ENCODE peak calls at places on chromosomes 6 and 20, in five cellular contexts. V is neuronal stem cell; E is thoracic aorta; A is transverse colon; B is CD8-positive, alpha-beta memory T cell. S is an unnamed sample. For H3K4me1, the result is how much of the 10 kb centered on the place peaks cover.

GRCh38 chr6:11232177-11232967 is at the start of gene NEDD9:
- DNase-seq in V (peak), E (peak), A (peak), B (peak), S (peak)

GRCh38 chr6:98586163-98586562 is 248.2 kb upstream of the POU3F2 start:
- DNase-seq in V (no peak), E (no peak), A (no peak), B (no peak), S (no peak)

GRCh38 chr6:69138893-69139494 is 503.9 kb downstream of the ADGRB3 start:
- DNase-seq in V (no peak), E (no peak), A (no peak), B (no peak), S (no peak)

GRCh38 chr6:28580484-28580883 is 54.8 kb downstream of the GPX5 start:
- DNase-seq in V (no peak), E (no peak), A (no peak), B (no peak), S (no peak)

GRCh38 chr20:23049933-23050838 is 714 bp upstream of the THBD start:
- DNase-seq in V (peak), E (no peak), A (no peak), B (no peak), S (no peak)

GRCh38 chr6:94071835-94072234 is 652.5 kb upstream of the EPHA7 start:
- DNase-seq in V (no peak), E (no peak), A (no peak), B (no peak), S (peak)

GRCh38 chr20:46681032-46681854 is 8.0 kb downstream of the TP53RK start:
- DNase-seq in V (peak), E (no peak), A (peak), B (peak), S (peak)

GRCh38 chr20:549720-550496 is 6.3 kb upstream of the CSNK2A1 start:
- DNase-seq in V (no peak), E (no peak), A (no peak), B (no peak), S (no peak)

GRCh38 chr6:154763650-154764049 is 30.4 kb downstream of the SCAF8 start:
- DNase-seq in V (no peak), E (no peak), A (no peak), B (no peak), S (no peak)

GRCh38 chr6:80477591-80478370 is 371.3 kb downstream of the BCKDHB start:
- DNase-seq in V (no peak), E (no peak), A (no peak), B (no peak), S (no peak)

GRCh38 chr20:53947501-53948195 is 122.7 kb downstream of the BCAS1 start:
- DNase-seq in V (no peak), E (no peak), A (no peak), B (no peak), S (no peak)

GRCh38 chr6:82818727-82819126 is 246.9 kb downstream of the UBE3D start:
- DNase-seq in V (no peak), E (no peak), A (no peak), B (no peak), S (no peak)

GRCh38 chr6:133741375-133741861 is 147.5 kb upstream of the TCF21 start:
- DNase-seq in V (peak), E (no peak), A (no peak), B (no peak), S (peak)

GRCh38 chr6:36039113-36039512 is 11.5 kb downstream of the MAPK14 start:
- DNase-seq in V (no peak), E (no peak), A (no peak), B (no peak), S (no peak)

GRCh38 chr6:159125977-159126376 is 43.2 kb upstream of the FNDC1 start:
- DNase-seq in V (no peak), E (no peak), A (no peak), B (no peak), S (peak)

GRCh38 chr6:143232849-143233248 is 172.2 kb downstream of the AIG1 start:
- DNase-seq in V (peak), E (no peak), A (peak), B (no peak), S (peak)

GRCh38 chr6:30327232-30327746 is 562 bp downstream of the TRIM39 start:
- DNase-seq in V (no peak), E (no peak), A (no peak), B (no peak), S (no peak)

GRCh38 chr6:145633981-145634627 is 101.2 kb downstream of the EPM2A start:
- DNase-seq in V (peak), E (no peak), A (peak), B (peak), S (peak)

GRCh38 chr20:36737183-36737499 is 8.7 kb downstream of the NDRG3 start:
- DNase-seq in V (no peak), E (no peak), A (no peak), B (no peak), S (no peak)

GRCh38 chr20:59435496-59435895 is 135.1 kb downstream of the EDN3 start:
- DNase-seq in V (no peak), E (no peak), A (no peak), B (no peak), S (no peak)

GRCh38 chr20:9440891-9441290 is 73.5 kb upstream of the LAMP5 start:
- DNase-seq in V (no peak), E (no peak), A (no peak), B (no peak), S (no peak)

GRCh38 chr20:42277203-42277602 is 659.0 kb upstream of the CHD6 start:
- DNase-seq in V (no peak), E (no peak), A (no peak), B (no peak), S (no peak)

GRCh38 chr6:41937881-41938574 is 3.6 kb downstream of the CCND3 start:
- DNase-seq in V (no peak), E (no peak), A (no peak), B (peak), S (peak)

GRCh38 chr20:33945391-33946079 is 48.2 kb upstream of the RALY start:
- DNase-seq in V (no peak), E (no peak), A (no peak), B (no peak), S (no peak)

GRCh38 chr6:21748343-21749063 is 155.0 kb downstream of the SOX4 start:
- DNase-seq in V (no peak), E (no peak), A (no peak), B (no peak), S (peak)

GRCh38 chr20:35287509-35288324 is 3.1 kb upstream of the EIF6 start:
- DNase-seq in V (no peak), E (no peak), A (no peak), B (no peak), S (no peak)

GRCh38 chr6:27902335-27903314 is 9.6 kb downstream of the OR2B2 start:
- DNase-seq in V (peak), E (no peak), A (peak), B (peak), S (peak)

GRCh38 chr6:90975741-90976140 is 388.9 kb upstream of the MAP3K7 start:
- DNase-seq in V (no peak), E (no peak), A (no peak), B (no peak), S (no peak)

GRCh38 chr6:142802124-142802523 is 142.9 kb downstream of the HIVEP2 start:
- DNase-seq in V (no peak), E (no peak), A (no peak), B (no peak), S (peak)

GRCh38 chr20:52833901-52834300 is 138.3 kb upstream of the TSHZ2 start:
- DNase-seq in V (no peak), E (no peak), A (no peak), B (no peak), S (no peak)

GRCh38 chr6:37785688-37786270 is 33.7 kb upstream of the ZFAND3 start:
- DNase-seq in V (no peak), E (no peak), A (no peak), B (no peak), S (no peak)

GRCh38 chr20:49646126-49646525 is 67.6 kb downstream of the B4GALT5 start:
- DNase-seq in V (no peak), E (no peak), A (no peak), B (no peak), S (no peak)

GRCh38 chr6:39906318-39906761 is 27.9 kb downstream of the MOCS1 start:
- DNase-seq in V (no peak), E (no peak), A (no peak), B (no peak), S (no peak)

GRCh38 chr20:35277531-35278395 is at the start of gene MMP24OS:
- DNase-seq in V (peak), E (peak), A (peak), B (peak), S (peak)

GRCh38 chr6:134216304-134217029 is 101.4 kb downstream of the SGK1 start:
- DNase-seq in V (no peak), E (no peak), A (no peak), B (no peak), S (no peak)

GRCh38 chr6:30325873-30326445 is 768 bp upstream of the TRIM39 start:
- DNase-seq in V (peak), E (no peak), A (no peak), B (peak), S (peak)

GRCh38 chr6:5663256-5663655 is 343.5 kb downstream of the NRN1 start:
- DNase-seq in V (no peak), E (no peak), A (no peak), B (no peak), S (no peak)

GRCh38 chr6:132067286-132067685 is 116.1 kb upstream of the CCN2 start:
- DNase-seq in V (no peak), E (no peak), A (no peak), B (no peak), S (no peak)

GRCh38 chr6:131946992-131947955 is 3.9 kb downstream of the CCN2 start:
- DNase-seq in V (no peak), E (no peak), A (no peak), B (no peak), S (no peak)

DNA sequence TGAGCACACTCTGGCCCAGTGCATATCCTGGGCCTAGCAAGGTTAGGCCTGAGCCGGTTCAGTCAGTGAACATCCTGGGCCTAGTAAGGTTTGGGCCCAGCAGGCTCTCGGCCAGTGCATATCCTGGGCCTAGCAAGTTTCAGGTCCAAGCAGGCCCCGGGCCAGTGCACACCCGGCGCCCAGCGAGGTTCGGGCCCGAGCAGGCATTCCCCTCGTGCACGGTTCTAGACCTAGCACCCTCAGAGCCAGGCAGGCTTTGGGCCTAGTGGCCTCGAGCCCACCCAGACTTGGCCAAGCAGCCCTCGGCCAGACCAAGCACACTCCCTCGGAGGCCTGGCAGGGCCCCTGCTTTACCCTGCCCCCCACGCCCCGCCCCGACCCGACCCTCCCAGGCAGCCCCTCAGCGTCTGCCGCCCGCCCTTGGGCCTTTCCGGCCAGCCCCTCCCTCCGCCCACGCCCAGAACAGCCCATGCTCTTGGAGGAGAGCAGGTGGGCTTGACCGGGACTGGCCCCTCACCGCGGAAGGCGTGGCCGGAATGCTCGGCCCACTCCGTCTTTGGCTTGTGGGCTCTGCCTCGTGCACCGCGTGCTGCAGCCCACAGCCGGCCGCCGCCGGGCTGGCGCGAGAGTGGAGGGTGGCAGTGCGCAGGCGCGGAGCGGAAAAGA is at the start of gene CTCFL:
- DNase-seq in V (no peak), E (no peak), A (no peak), B (no peak), S (no peak)
- H3K4me1 ChIP-seq in V (under half), E (under half), A (under half), B (under half), S (under half)

GRCh38 chr6:160137989-160138835 is 16.6 kb downstream of the SLC22A1 start:
- DNase-seq in V (peak), E (no peak), A (peak), B (peak), S (peak)
- H3K27ac ChIP-seq in V (no peak), E (peak), A (peak), B (no peak), S (no peak)

DNA sequence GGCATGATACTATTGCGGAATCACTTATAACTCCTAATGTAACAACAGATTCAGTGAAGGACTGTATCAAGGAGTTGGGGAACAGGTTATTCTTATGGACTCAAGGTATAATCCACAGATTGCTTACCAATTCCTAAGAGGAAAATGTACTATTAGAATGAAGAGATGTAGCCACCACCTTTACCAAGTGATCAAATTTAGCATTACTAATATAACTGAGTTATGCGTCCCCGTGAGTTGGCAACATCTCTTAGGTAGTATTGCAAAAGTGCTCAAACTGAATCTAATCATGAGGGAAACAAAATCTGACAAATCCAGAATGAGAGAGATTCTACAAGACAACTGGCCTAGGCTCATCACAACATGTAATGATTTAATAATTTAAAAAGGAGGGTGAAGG is 777 bp upstream of the SNRNP48 start:
- DNase-seq in V (no peak), E (no peak), A (no peak), B (no peak), S (no peak)
- H3K4me3 ChIP-seq in V (no peak), E (peak), A (peak), B (peak), S (peak)

GRCh38 chr6:52303178-52303577 is 18.6 kb upstream of the MCM3 start:
- DNase-seq in V (no peak), E (no peak), A (no peak), B (no peak), S (no peak)

GRCh38 chr6:52305948-52306767 is 21.6 kb upstream of the MCM3 start:
- DNase-seq in V (no peak), E (no peak), A (no peak), B (no peak), S (no peak)

GRCh38 chr6:52306972-52307849 is 22.7 kb upstream of the MCM3 start:
- DNase-seq in V (no peak), E (no peak), A (no peak), B (no peak), S (no peak)

GRCh38 chr6:52305385-52305784 is 20.8 kb upstream of the MCM3 start:
- DNase-seq in V (no peak), E (no peak), A (no peak), B (no peak), S (no peak)

GRCh38 chr6:52304917-52305316 is 20.4 kb upstream of the MCM3 start:
- DNase-seq in V (no peak), E (no peak), A (no peak), B (no peak), S (no peak)
- H3K4me1 ChIP-seq in V (under half), E (under half), A (under half), B (half or more), S (under half)

GRCh38 chr20:44186201-44186600 is 787 bp downstream of the JPH2 start:
- DNase-seq in V (no peak), E (no peak), A (no peak), B (no peak), S (no peak)
- H3K27ac ChIP-seq in V (no peak), E (peak), A (peak), B (no peak), S (no peak)

DNA sequence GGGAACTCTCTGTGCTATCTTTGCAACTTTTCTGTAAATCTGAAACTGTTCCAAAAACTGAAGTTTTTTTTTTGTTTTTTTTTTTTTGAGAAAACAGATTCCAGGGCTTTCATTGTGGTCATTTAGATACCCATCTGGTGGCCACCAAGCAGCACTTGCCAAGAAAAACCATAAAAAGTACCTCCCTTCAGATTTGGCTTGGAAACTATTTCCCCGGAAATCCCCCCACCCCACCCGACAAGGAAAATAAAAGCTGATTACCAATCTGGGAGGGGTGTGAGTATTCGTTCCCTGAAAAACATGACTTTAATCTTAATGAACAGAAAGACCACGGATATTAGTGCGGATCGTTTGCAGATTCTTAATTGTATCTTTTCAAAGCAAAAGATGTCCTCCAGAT is 1.9 kb downstream of the NFATC2 start:
- DNase-seq in V (no peak), E (no peak), A (no peak), B (no peak), S (no peak)
- H3K4me3 ChIP-seq in V (no peak), E (peak), A (peak), B (peak), S (no peak)

S was measured in SJCRH30.